ENCODE peak calls at places on chromosome X, in six cellular contexts. H is kidney epithelial cell, A is suprapubic skin, Y is OCI-LY7, S is IMR-90, P is astrocyte of the spinal cord. E is an unnamed sample.

GRCh38 chrX:149286940-149287349 is 218.2 kb downstream of the IDS start:
- DNase-seq in H (no peak), A (no peak), Y (peak), S (peak), P (peak), E (peak)

GRCh38 chrX:133005038-133005437 is 46.6 kb upstream of the HS6ST2 start:
- DNase-seq in H (no peak), A (no peak), Y (peak), S (peak), P (peak), E (peak)

GRCh38 chrX:134396174-134396573 is 63.8 kb upstream of the HPRT1 start:
- DNase-seq in H (no peak), A (no peak), Y (peak), S (peak), P (no peak), E (no peak)

GRCh38 chrX:1417921-1418875 is 26.3 kb upstream of the SLC25A6 start:
- DNase-seq in H (no peak), A (peak), Y (no peak), S (no peak), P (no peak), E (no peak)

GRCh38 chrX:153573999-153574398 is 24.9 kb downstream of the CCNQ start:
- DNase-seq in H (no peak), A (no peak), Y (peak), S (no peak), P (no peak), E (peak)

GRCh38 chrX:51641421-51642021 is 22.8 kb upstream of the CENPVL3 start:
- DNase-seq in H (peak), A (no peak), Y (peak), S (peak), P (peak), E (peak)

GRCh38 chrX:9433596-9433995 is 31.3 kb upstream of the TBL1X start:
- DNase-seq in H (no peak), A (no peak), Y (no peak), S (no peak), P (peak), E (no peak)

GRCh38 chrX:94492541-94492940 is 818.5 kb downstream of the FAM133A start:
- DNase-seq in H (no peak), A (no peak), Y (no peak), S (no peak), P (no peak), E (no peak)

GRCh38 chrX:53281321-53281822 is at the start of gene IQSEC2:
- DNase-seq in H (no peak), A (peak), Y (no peak), S (peak), P (peak), E (no peak)

GRCh38 chrX:16730450-16730849 is 11.0 kb downstream of the SYAP1 start:
- DNase-seq in H (no peak), A (no peak), Y (no peak), S (no peak), P (no peak), E (no peak)

GRCh38 chrX:3393581-3394111 is 47.2 kb upstream of the MXRA5 start:
- DNase-seq in H (no peak), A (no peak), Y (no peak), S (no peak), P (peak), E (no peak)

GRCh38 chrX:70509078-70509477 is 64.4 kb downstream of the DLG3 start:
- DNase-seq in H (no peak), A (no peak), Y (no peak), S (no peak), P (no peak), E (no peak)

GRCh38 chrX:100980608-100981497 is 11.3 kb downstream of the ARL13A start:
- DNase-seq in H (peak), A (no peak), Y (no peak), S (peak), P (peak), E (no peak)

GRCh38 chrX:41167888-41168287 is 82.6 kb downstream of the USP9X start:
- DNase-seq in H (no peak), A (no peak), Y (no peak), S (no peak), P (no peak), E (no peak)

GRCh38 chrX:88883205-88883604 is 136.2 kb downstream of the CPXCR1 start:
- DNase-seq in H (no peak), A (no peak), Y (no peak), S (no peak), P (no peak), E (no peak)

GRCh38 chrX:37921758-37922157 is 74.4 kb upstream of the DYNLT3 start:
- DNase-seq in H (no peak), A (no peak), Y (no peak), S (peak), P (peak), E (no peak)

GRCh38 chrX:122940199-122940598 is 243.9 kb upstream of the GRIA3 start:
- DNase-seq in H (no peak), A (no peak), Y (no peak), S (no peak), P (no peak), E (no peak)

DNA sequence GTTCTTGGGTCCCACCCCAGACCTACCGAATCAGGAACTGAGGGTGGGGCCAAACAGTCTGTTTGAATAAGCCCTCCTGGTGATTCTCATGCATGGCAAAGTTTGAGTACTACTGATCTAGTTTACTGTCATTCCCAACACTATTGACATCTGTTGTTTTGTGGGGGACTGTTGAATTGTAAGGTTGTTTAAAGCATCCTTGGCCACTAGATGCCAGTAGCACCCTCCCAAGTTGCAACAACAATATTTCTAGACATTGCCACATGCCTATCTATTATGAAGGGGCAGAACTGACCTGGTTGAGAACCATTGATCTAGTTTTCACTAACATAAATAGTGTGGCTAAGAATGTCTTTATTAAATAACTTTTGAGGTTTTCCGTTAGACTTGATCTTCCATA is 15.1 kb downstream of the TAF9B start:
- DNase-seq in H (no peak), A (no peak), Y (no peak), S (no peak), P (no peak), E (no peak)
- TF ChIP-seq CTCF in H (peak), A (no peak), Y (peak), S (peak), P (peak), E (no peak)

DNA sequence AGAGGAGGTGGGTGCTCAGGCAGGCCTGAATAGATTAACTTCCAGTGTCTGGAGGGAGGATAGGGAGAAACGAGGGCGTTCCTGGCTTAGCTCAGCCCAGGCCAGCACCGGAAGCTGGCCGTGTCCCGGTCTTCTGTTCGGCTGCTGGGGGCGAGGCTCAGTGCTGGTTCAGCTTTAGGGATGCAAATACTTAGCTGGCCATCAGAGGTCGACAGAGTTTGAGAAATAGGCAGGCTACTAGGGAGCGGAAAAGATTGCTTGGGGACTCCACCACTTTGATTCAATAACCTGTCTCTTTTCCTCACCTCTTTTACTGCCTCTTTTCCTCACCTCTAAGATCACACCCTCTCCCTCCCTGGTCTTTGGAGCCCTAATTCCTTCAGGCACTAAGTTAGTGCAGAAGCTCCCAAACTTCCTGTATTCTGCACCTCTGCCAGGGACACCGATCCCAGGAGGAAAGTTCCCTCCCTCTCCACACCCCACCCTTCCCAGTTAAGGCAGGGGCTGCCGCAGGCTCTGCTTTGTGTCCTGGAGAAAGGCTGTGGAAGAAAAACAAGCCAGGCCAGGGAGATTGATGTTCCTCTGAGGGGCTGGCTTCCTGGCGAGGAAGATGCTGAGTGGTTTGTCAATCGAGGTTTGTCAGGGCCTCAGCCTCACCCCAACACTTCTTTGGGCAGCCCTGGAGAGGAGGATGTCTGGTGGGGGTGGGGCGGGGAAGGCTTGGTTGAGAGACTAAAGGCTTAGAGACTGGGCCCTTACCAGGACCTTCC is 6.0 kb upstream of the EFNB1 start:
- DNase-seq in H (no peak), A (no peak), Y (peak), S (peak), P (peak), E (peak)
- H3K4me3 ChIP-seq in H (no peak), A (no peak), Y (no peak), S (no peak), P (no peak), E (no peak)

GRCh38 chrX:7146703-7147430 is 645 bp upstream of the STS start:
- DNase-seq in H (no peak), A (no peak), Y (peak), S (no peak), P (peak), E (peak)
- TF ChIP-seq CTCF in H (no peak), A (no peak), Y (no peak), S (no peak), P (no peak), E (no peak)

GRCh38 chrX:46587158-46587557 is 13.6 kb downstream of the CHST7 start:
- DNase-seq in H (no peak), A (no peak), Y (no peak), S (peak), P (peak), E (peak)
- H3K4me3 ChIP-seq in H (no peak), A (no peak), Y (peak), S (no peak), P (no peak), E (no peak)

DNA sequence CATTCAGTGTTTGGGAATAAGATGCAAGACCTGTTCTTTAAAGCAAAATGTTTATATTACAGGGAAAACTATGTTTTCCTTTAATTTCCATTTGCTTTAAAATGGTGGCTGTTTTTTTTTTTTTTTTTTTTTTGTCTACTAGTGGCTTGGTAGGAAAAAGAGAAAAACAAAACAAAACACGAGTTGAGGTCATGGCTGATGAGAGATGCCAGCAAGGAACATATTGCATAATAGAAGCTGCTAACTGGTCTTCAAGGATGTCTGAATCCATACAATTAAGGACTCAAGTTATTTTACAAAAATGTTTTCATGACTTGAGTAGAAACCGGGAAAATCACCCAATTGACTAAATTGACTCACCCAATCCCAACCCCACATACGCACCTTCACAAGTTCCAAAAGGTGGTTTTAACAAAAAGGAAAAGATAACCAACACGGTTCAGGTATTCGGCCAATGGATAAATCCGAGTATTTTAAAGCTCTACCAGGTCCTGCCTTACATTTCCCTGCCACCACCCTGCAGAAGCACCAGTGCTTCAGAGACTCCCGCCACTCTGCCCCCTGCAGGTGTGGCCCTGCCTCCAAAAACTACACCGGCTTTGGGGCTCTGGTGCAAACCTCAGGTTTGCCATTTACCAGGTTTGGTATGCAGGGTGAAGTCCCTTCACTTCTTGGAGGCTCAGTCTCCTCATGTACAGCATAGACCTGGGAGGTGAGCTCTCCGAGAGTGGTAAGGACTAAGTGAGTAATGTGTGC is 27.1 kb downstream of the PIR start:
- DNase-seq in H (no peak), A (no peak), Y (peak), S (peak), P (no peak), E (peak)
- TF ChIP-seq CTCF in H (peak), A (no peak), Y (peak), S (no peak), P (no peak), E (no peak)

GRCh38 chrX:79161655-79162054 is 17.2 kb downstream of the GPR174 start:
- DNase-seq in H (no peak), A (no peak), Y (peak), S (no peak), P (no peak), E (peak)
- H3K4me3 ChIP-seq in H (no peak), A (no peak), Y (peak), S (no peak), P (no peak), E (peak)

DNA sequence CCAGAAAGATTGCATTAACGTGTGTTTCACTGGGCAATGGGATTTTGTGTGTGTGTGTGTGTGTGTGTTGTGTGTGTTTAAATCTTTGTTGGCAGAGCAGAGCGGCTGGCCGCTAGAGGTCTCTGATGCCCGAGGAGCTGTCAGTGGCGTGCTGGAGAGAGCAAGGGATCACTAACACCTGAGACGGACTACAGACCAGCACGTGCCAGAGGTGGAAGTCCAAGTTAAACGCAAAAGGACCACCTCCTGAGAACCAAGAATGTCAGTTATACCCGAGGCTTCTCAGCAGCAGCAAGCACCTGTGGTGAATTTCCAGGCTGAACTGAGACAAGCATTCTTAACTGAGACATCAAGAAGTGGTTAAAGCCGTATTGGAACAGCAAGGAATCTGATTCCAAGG is 9.0 kb upstream of the SLC25A14 start:
- DNase-seq in H (no peak), A (no peak), Y (peak), S (peak), P (peak), E (peak)
- TF ChIP-seq CTCF in H (peak), A (no peak), Y (peak), S (peak), P (peak), E (peak)